ENCODE peak calls at places on chromosomes 7 and 10, in five cellular contexts. E, G, O, L and A are unnamed samples. For H3K4me1, the result is how much of the 10 kb centered on the place peaks cover.

GRCh38 chr7:27779873-27780272 is 39.9 kb downstream of the TAX1BP1 start:
- DNase-seq in E (no peak), G (no peak), O (no peak), L (no peak), A (no peak)

GRCh38 chr10:86688398-86688921 is 20.1 kb downstream of the LDB3 start:
- DNase-seq in E (peak), G (peak), O (no peak), L (peak), A (peak)

GRCh38 chr10:96570512-96570911 is 16.3 kb downstream of the TM9SF3 start:
- DNase-seq in E (no peak), G (no peak), O (no peak), L (no peak), A (no peak)

GRCh38 chr10:48551796-48552591 is 52.9 kb downstream of the ARHGAP22 start:
- DNase-seq in E (no peak), G (peak), O (no peak), L (peak), A (no peak)

GRCh38 chr10:27819781-27820531 is 74.3 kb upstream of the MKX start:
- DNase-seq in E (no peak), G (peak), O (no peak), L (peak), A (peak)

GRCh38 chr7:39428221-39428620 is 138.0 kb upstream of the YAE1 start:
- DNase-seq in E (no peak), G (peak), O (no peak), L (no peak), A (no peak)

GRCh38 chr7:142375710-142376313 is 118.0 kb upstream of the PRSS58 start:
- DNase-seq in E (no peak), G (peak), O (no peak), L (peak), A (no peak)

GRCh38 chr10:70109064-70109729 is 23.4 kb downstream of the AIFM2 start:
- DNase-seq in E (no peak), G (no peak), O (peak), L (no peak), A (no peak)

GRCh38 chr10:63573068-63573697 is 52.0 kb downstream of the REEP3 start:
- DNase-seq in E (no peak), G (peak), O (no peak), L (no peak), A (no peak)

GRCh38 chr7:36430171-36430570 is 40.5 kb downstream of the ANLN start:
- DNase-seq in E (no peak), G (peak), O (no peak), L (no peak), A (no peak)

GRCh38 chr10:101001225-101002035 is 1.8 kb downstream of the LZTS2 start:
- DNase-seq in E (peak), G (peak), O (peak), L (peak), A (peak)

GRCh38 chr7:98110249-98111022 is 3.8 kb downstream of the LMTK2 start:
- DNase-seq in E (peak), G (peak), O (peak), L (no peak), A (peak)

GRCh38 chr10:34817586-34817985 is 2.5 kb upstream of the PARD3 start:
- DNase-seq in E (no peak), G (no peak), O (no peak), L (no peak), A (no peak)

GRCh38 chr10:117373848-117374505 is 1.3 kb downstream of the PDZD8 start:
- DNase-seq in E (peak), G (peak), O (peak), L (peak), A (peak)

GRCh38 chr7:136698231-136698630 is 170.2 kb upstream of the CHRM2 start:
- DNase-seq in E (no peak), G (no peak), O (no peak), L (no peak), A (no peak)

GRCh38 chr10:12782537-12782936 is 219.0 kb downstream of the CCDC3 start:
- DNase-seq in E (peak), G (peak), O (no peak), L (peak), A (no peak)

GRCh38 chr7:117084286-117084685 is 131.0 kb downstream of the ST7 start:
- DNase-seq in E (no peak), G (no peak), O (no peak), L (no peak), A (no peak)

GRCh38 chr7:94643771-94644545 is 12.0 kb downstream of the SGCE start:
- DNase-seq in E (no peak), G (no peak), O (no peak), L (no peak), A (no peak)

GRCh38 chr7:99363286-99363685 is 11.2 kb upstream of the ARPC1B start:
- DNase-seq in E (no peak), G (peak), O (no peak), L (no peak), A (no peak)

GRCh38 chr7:36658603-36659516 is 65.4 kb downstream of the AOAH start:
- DNase-seq in E (no peak), G (peak), O (no peak), L (no peak), A (no peak)

GRCh38 chr7:29946428-29947186 is 43.0 kb downstream of the SCRN1 start:
- DNase-seq in E (peak), G (no peak), O (no peak), L (no peak), A (peak)

GRCh38 chr7:31202801-31203200 is 137.7 kb downstream of the NEUROD6 start:
- DNase-seq in E (no peak), G (no peak), O (no peak), L (no peak), A (no peak)

GRCh38 chr7:20783716-20784310 is 2.9 kb downstream of the SP8 start:
- DNase-seq in E (no peak), G (no peak), O (no peak), L (no peak), A (no peak)

GRCh38 chr10:73017955-73018480 is 63.4 kb upstream of the PLA2G12B start:
- DNase-seq in E (no peak), G (no peak), O (no peak), L (peak), A (no peak)

DNA sequence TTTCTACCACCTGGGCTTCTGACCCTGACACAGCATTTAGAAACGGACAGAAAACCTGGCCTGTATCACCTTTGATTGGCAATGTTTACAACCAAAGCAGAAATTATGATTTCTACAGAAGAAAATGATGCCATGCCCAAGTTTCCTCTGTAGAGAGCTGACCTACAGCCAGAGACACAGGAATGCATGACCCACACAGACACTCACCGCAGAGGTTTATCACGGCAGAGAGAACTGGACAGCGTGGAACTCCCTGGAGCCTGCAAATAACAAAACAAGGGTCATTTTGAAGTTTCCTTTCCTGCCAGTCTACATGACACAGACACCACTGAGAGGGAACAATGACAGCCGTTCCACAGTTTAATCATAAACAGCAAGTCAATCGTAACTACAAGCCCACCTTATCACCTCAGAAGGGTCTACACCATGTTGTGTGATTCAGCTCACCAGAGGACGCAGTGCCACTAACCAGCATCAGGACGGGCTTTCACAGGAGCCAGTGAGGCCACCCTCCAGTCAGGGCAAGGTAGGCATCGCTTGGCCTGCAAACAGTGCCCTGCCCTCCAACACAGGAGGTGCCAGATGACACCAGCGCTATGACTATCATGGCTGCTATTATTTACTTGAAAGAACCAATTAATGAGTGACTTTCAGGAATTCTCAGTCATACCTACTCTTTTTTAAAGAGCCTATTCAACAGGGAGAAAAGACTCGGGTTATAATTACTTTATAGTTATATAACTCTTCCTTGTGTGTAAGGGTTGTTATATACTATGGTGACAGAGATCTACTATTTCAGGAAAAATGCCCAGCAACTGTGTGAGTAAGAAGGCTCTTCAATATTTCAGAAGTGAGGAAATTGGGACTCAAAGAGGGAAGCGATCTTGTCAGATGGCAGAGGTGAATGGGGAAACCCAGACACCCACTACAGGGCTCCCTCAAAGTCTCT is 139.8 kb downstream of the TNS3 start:
- DNase-seq in E (no peak), G (no peak), O (no peak), L (no peak), A (no peak)
- H3K4me1 ChIP-seq in E (half or more), G (under half), O (under half), L (under half), A (under half)

GRCh38 chr7:43637114-43637806 is 54.4 kb downstream of the STK17A start:
- DNase-seq in E (no peak), G (peak), O (no peak), L (no peak), A (no peak)

GRCh38 chr7:43642897-43643630 is 60.2 kb downstream of the STK17A start:
- DNase-seq in E (no peak), G (no peak), O (no peak), L (no peak), A (no peak)

GRCh38 chr7:43640679-43641078 is 57.8 kb downstream of the STK17A start:
- DNase-seq in E (no peak), G (no peak), O (no peak), L (no peak), A (no peak)

GRCh38 chr7:43643842-43644241 is 60.9 kb downstream of the STK17A start:
- DNase-seq in E (no peak), G (no peak), O (no peak), L (no peak), A (no peak)

GRCh38 chr7:43639858-43640491 is 57.1 kb downstream of the STK17A start:
- DNase-seq in E (peak), G (peak), O (peak), L (no peak), A (no peak)
- H3K27ac ChIP-seq in E (peak), G (peak), O (peak), L (no peak), A (peak)

GRCh38 chr10:119616879-119617580 is 20.3 kb upstream of the TIAL1 start:
- DNase-seq in E (no peak), G (no peak), O (no peak), L (peak), A (no peak)
- TF ChIP-seq CTCF in E (no peak), G (peak), O (peak), L (no peak), A (no peak)

GRCh38 chr10:593016-593415 is 96.5 kb downstream of the DIP2C start:
- DNase-seq in E (no peak), G (no peak), O (no peak), L (no peak), A (no peak)

GRCh38 chr10:590721-591120 is 98.7 kb downstream of the DIP2C start:
- DNase-seq in E (no peak), G (no peak), O (no peak), L (no peak), A (no peak)

GRCh38 chr10:589961-590680 is 99.3 kb downstream of the DIP2C start:
- DNase-seq in E (no peak), G (no peak), O (no peak), L (no peak), A (no peak)

GRCh38 chr10:593421-593820 is 96.0 kb downstream of the DIP2C start:
- DNase-seq in E (no peak), G (no peak), O (no peak), L (no peak), A (no peak)

GRCh38 chr10:591646-592045 is 97.8 kb downstream of the DIP2C start:
- DNase-seq in E (no peak), G (no peak), O (no peak), L (no peak), A (no peak)
- H3K4me1 ChIP-seq in E (under half), G (under half), O (under half), L (under half), A (under half)

DNA sequence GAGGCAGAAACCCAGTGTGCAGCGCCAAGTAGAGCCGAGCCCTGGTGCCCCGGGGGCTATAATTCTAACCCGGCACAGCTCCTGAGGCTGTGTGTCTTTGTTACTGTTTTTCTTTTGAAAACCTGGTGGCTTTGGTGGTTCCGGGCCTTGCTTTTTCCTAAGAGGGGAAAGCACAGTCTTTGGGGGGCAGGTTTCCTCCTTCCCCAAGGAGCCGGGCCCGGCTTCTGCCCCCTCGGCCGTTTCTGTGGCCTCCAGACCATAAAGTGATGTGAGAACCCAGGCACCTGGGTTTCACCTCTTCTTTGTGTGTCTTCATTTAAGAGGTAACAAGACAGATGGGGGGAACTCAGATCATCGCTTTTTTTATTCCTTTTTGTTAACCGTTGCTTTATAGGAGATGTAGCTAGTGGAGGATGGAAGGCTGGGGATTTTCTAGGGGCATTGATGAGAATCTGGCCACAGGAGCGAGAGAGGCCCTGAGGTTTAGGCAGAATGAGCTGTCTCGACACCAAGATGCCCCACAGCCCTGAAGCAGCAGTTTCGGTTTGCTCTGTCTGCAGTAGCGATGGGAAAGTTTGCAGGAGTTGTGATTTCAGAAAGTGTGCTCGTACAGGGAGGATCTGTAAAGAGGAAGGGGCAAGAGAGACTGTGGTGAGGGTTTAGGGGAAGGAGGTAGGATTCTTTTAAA is 367.8 kb upstream of the GALNT17 start:
- DNase-seq in E (no peak), G (no peak), O (no peak), L (no peak), A (no peak)
- H3K27ac ChIP-seq in E (no peak), G (no peak), O (no peak), L (no peak), A (no peak)

GRCh38 chr7:134755422-134756022 is 23.9 kb upstream of the CALD1 start:
- DNase-seq in E (no peak), G (no peak), O (no peak), L (no peak), A (no peak)
- TF ChIP-seq CTCF in E (peak), G (peak), O (peak), L (peak), A (peak)

DNA sequence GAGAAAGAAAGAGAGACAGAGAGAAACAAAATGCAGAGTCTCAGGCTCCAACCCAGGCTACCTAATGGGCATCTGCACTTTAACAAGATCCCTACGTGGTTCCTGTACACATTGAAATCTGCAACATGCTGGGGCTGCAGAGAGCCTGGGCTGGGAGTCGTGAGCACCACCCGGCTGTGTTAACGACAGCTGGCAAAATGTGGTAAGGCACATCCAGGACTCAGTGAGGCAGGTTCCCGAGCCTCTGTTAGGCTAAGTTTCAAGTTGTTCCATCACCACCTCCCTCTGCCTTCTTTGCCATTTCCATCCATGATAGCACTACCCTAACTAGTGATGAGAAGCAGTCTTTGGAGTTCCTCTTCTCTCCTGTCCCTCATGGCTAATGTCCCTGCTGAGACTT is 1.4 kb downstream of the AKR1B10 start:
- DNase-seq in E (no peak), G (no peak), O (no peak), L (no peak), A (no peak)
- H3K4me1 ChIP-seq in E (under half), G (under half), O (under half), L (under half), A (under half)

GRCh38 chr7:2313450-2314208 is 612 bp downstream of the SNX8 start:
- DNase-seq in E (peak), G (no peak), O (no peak), L (no peak), A (no peak)
- H3K27ac ChIP-seq in E (peak), G (peak), O (peak), L (peak), A (peak)

GRCh38 chr7:118753464-118753863 is 529.0 kb downstream of the ANKRD7 start:
- DNase-seq in E (no peak), G (no peak), O (no peak), L (no peak), A (no peak)

GRCh38 chr7:118754608-118755007 is 530.1 kb downstream of the ANKRD7 start:
- DNase-seq in E (no peak), G (no peak), O (no peak), L (no peak), A (no peak)

GRCh38 chr7:118758582-118758981 is 534.1 kb downstream of the ANKRD7 start:
- DNase-seq in E (no peak), G (no peak), O (no peak), L (no peak), A (no peak)

GRCh38 chr7:118755067-118755625 is 530.6 kb downstream of the ANKRD7 start:
- DNase-seq in E (no peak), G (no peak), O (no peak), L (no peak), A (no peak)
- TF ChIP-seq CTCF in E (no peak), G (no peak), O (no peak), L (no peak), A (no peak)

DNA sequence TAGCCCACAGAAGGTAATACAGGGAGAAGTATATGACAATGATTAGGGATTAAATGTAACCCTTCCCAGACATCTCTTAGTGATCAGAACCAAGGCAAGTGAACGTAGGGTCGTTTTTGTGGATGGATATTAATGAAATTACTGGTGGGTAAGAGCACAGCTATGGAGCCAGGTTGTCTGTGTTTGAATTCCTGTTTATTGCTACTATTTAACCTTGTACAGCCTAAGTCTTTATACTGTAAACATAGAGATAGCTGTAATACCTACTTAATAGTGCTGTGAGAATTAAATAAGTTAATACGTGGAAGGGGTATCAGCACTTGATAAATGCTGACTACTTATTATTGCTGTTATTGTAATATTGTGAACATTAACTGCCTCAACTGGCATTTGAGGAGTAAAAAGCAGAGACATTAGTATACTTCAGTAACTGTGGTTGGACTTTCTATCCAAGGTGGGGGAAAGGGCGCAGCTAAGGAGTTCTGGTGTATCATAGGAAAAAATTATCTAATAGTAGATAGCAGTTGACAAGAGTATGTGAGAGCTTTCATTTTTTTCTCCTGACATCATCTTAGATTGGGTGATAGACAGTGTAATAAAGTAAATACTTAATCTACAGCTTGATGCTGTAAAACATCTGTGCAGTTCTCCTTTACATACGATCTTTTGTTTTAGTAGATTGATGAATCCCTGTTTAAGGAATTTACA is 68.8 kb downstream of the PHTF2 start:
- DNase-seq in E (no peak), G (peak), O (no peak), L (no peak), A (no peak)
- H3K4me1 ChIP-seq in E (under half), G (under half), O (under half), L (under half), A (under half)